ENCODE peak calls at places on chromosome 17, in six cellular contexts. One of them, this sample, is unnamed.

GRCh38 chr17:40364121-40364861 is at the start of gene GJD3:
- DNase-seq in activated CD4-positive, alpha-beta T cell treated with anti-CD3 and anti-CD28 coated beads, Interleukin-2, amount 10 ng/mL, durations not matched to agents 7 days and 5 days: no peak
- DNase-seq in PC-9: no peak
- DNase-seq in stimulated activated CD4-positive, alpha-beta T cell treated with anti-CD3 and anti-CD28 coated beads, Interleukin-2, amount 100 ng/mL, for 4 hours: no peak
- DNase-seq in cardiac fibroblast: no peak
- DNase-seq in D721Med: peak
- DNase-seq in this sample: no peak

GRCh38 chr17:82385559-82386255 is 14.1 kb downstream of the UTS2R start:
- DNase-seq in PC-9: no peak
- DNase-seq in cardiac fibroblast: no peak
- DNase-seq in D721Med: no peak
- DNase-seq in stimulated activated CD4-positive, alpha-beta T cell treated with anti-CD3 and anti-CD28 coated beads, Interleukin-2, amount 100 ng/mL, for 4 hours: no peak
- DNase-seq in activated CD4-positive, alpha-beta T cell treated with anti-CD3 and anti-CD28 coated beads, Interleukin-2, amount 10 ng/mL, durations not matched to agents 7 days and 5 days: no peak
- DNase-seq in this sample: no peak

GRCh38 chr17:60321336-60322055 is 70.4 kb downstream of the USP32 start:
- DNase-seq in PC-9: no peak
- DNase-seq in cardiac fibroblast: no peak
- DNase-seq in activated CD4-positive, alpha-beta T cell treated with anti-CD3 and anti-CD28 coated beads, Interleukin-2, amount 10 ng/mL, durations not matched to agents 7 days and 5 days: no peak
- DNase-seq in stimulated activated CD4-positive, alpha-beta T cell treated with anti-CD3 and anti-CD28 coated beads, Interleukin-2, amount 100 ng/mL, for 4 hours: no peak
- DNase-seq in D721Med: no peak
- DNase-seq in this sample: no peak

GRCh38 chr17:6636616-6637457 is 3.7 kb downstream of the KIAA0753 start:
- DNase-seq in activated CD4-positive, alpha-beta T cell treated with anti-CD3 and anti-CD28 coated beads, Interleukin-2, amount 10 ng/mL, durations not matched to agents 7 days and 5 days: no peak
- DNase-seq in cardiac fibroblast: no peak
- DNase-seq in stimulated activated CD4-positive, alpha-beta T cell treated with anti-CD3 and anti-CD28 coated beads, Interleukin-2, amount 100 ng/mL, for 4 hours: no peak
- DNase-seq in PC-9: no peak
- DNase-seq in D721Med: no peak
- DNase-seq in this sample: no peak

GRCh38 chr17:6257339-6257738 is 177.6 kb downstream of the AIPL1 start:
- DNase-seq in D721Med: no peak
- DNase-seq in stimulated activated CD4-positive, alpha-beta T cell treated with anti-CD3 and anti-CD28 coated beads, Interleukin-2, amount 100 ng/mL, for 4 hours: no peak
- DNase-seq in cardiac fibroblast: no peak
- DNase-seq in activated CD4-positive, alpha-beta T cell treated with anti-CD3 and anti-CD28 coated beads, Interleukin-2, amount 10 ng/mL, durations not matched to agents 7 days and 5 days: no peak
- DNase-seq in PC-9: no peak
- DNase-seq in this sample: no peak

GRCh38 chr17:48441231-48441711 is 11.3 kb upstream of the SKAP1 start:
- DNase-seq in PC-9: no peak
- DNase-seq in D721Med: no peak
- DNase-seq in stimulated activated CD4-positive, alpha-beta T cell treated with anti-CD3 and anti-CD28 coated beads, Interleukin-2, amount 100 ng/mL, for 4 hours: no peak
- DNase-seq in activated CD4-positive, alpha-beta T cell treated with anti-CD3 and anti-CD28 coated beads, Interleukin-2, amount 10 ng/mL, durations not matched to agents 7 days and 5 days: peak
- DNase-seq in cardiac fibroblast: no peak
- DNase-seq in this sample: peak

GRCh38 chr17:34254651-34255380 is at the start of gene CCL2:
- DNase-seq in stimulated activated CD4-positive, alpha-beta T cell treated with anti-CD3 and anti-CD28 coated beads, Interleukin-2, amount 100 ng/mL, for 4 hours: no peak
- DNase-seq in cardiac fibroblast: peak
- DNase-seq in activated CD4-positive, alpha-beta T cell treated with anti-CD3 and anti-CD28 coated beads, Interleukin-2, amount 10 ng/mL, durations not matched to agents 7 days and 5 days: no peak
- DNase-seq in D721Med: no peak
- DNase-seq in PC-9: peak
- DNase-seq in this sample: no peak

GRCh38 chr17:58401287-58401686 is 16.0 kb downstream of the RNF43 start:
- DNase-seq in PC-9: no peak
- DNase-seq in stimulated activated CD4-positive, alpha-beta T cell treated with anti-CD3 and anti-CD28 coated beads, Interleukin-2, amount 100 ng/mL, for 4 hours: no peak
- DNase-seq in cardiac fibroblast: no peak
- DNase-seq in D721Med: no peak
- DNase-seq in activated CD4-positive, alpha-beta T cell treated with anti-CD3 and anti-CD28 coated beads, Interleukin-2, amount 10 ng/mL, durations not matched to agents 7 days and 5 days: no peak
- DNase-seq in this sample: no peak

GRCh38 chr17:7884581-7885356 is 3.8 kb upstream of the CHD3 start:
- DNase-seq in cardiac fibroblast: no peak
- DNase-seq in stimulated activated CD4-positive, alpha-beta T cell treated with anti-CD3 and anti-CD28 coated beads, Interleukin-2, amount 100 ng/mL, for 4 hours: peak
- DNase-seq in activated CD4-positive, alpha-beta T cell treated with anti-CD3 and anti-CD28 coated beads, Interleukin-2, amount 10 ng/mL, durations not matched to agents 7 days and 5 days: peak
- DNase-seq in D721Med: no peak
- DNase-seq in PC-9: peak
- DNase-seq in this sample: peak

GRCh38 chr17:7634384-7634783 is 4.4 kb downstream of the SHBG start:
- DNase-seq in PC-9: peak
- DNase-seq in stimulated activated CD4-positive, alpha-beta T cell treated with anti-CD3 and anti-CD28 coated beads, Interleukin-2, amount 100 ng/mL, for 4 hours: no peak
- DNase-seq in activated CD4-positive, alpha-beta T cell treated with anti-CD3 and anti-CD28 coated beads, Interleukin-2, amount 10 ng/mL, durations not matched to agents 7 days and 5 days: no peak
- DNase-seq in D721Med: peak
- DNase-seq in cardiac fibroblast: peak
- DNase-seq in this sample: peak

GRCh38 chr17:76755285-76755684 is 17.4 kb downstream of the MFSD11 start:
- DNase-seq in D721Med: no peak
- DNase-seq in PC-9: no peak
- DNase-seq in cardiac fibroblast: no peak
- DNase-seq in stimulated activated CD4-positive, alpha-beta T cell treated with anti-CD3 and anti-CD28 coated beads, Interleukin-2, amount 100 ng/mL, for 4 hours: no peak
- DNase-seq in activated CD4-positive, alpha-beta T cell treated with anti-CD3 and anti-CD28 coated beads, Interleukin-2, amount 10 ng/mL, durations not matched to agents 7 days and 5 days: no peak
- DNase-seq in this sample: no peak

GRCh38 chr17:36629252-36629847 is 28.0 kb downstream of the MRM1 start:
- DNase-seq in D721Med: peak
- DNase-seq in cardiac fibroblast: peak
- DNase-seq in stimulated activated CD4-positive, alpha-beta T cell treated with anti-CD3 and anti-CD28 coated beads, Interleukin-2, amount 100 ng/mL, for 4 hours: peak
- DNase-seq in activated CD4-positive, alpha-beta T cell treated with anti-CD3 and anti-CD28 coated beads, Interleukin-2, amount 10 ng/mL, durations not matched to agents 7 days and 5 days: peak
- DNase-seq in PC-9: peak
- DNase-seq in this sample: peak

GRCh38 chr17:77771998-77772397 is 186.5 kb upstream of the TNRC6C start:
- DNase-seq in activated CD4-positive, alpha-beta T cell treated with anti-CD3 and anti-CD28 coated beads, Interleukin-2, amount 10 ng/mL, durations not matched to agents 7 days and 5 days: no peak
- DNase-seq in stimulated activated CD4-positive, alpha-beta T cell treated with anti-CD3 and anti-CD28 coated beads, Interleukin-2, amount 100 ng/mL, for 4 hours: no peak
- DNase-seq in cardiac fibroblast: no peak
- DNase-seq in PC-9: no peak
- DNase-seq in D721Med: no peak
- DNase-seq in this sample: no peak

GRCh38 chr17:73585583-73585982 is 58.7 kb downstream of the SDK2 start:
- DNase-seq in cardiac fibroblast: no peak
- DNase-seq in D721Med: no peak
- DNase-seq in PC-9: no peak
- DNase-seq in stimulated activated CD4-positive, alpha-beta T cell treated with anti-CD3 and anti-CD28 coated beads, Interleukin-2, amount 100 ng/mL, for 4 hours: no peak
- DNase-seq in activated CD4-positive, alpha-beta T cell treated with anti-CD3 and anti-CD28 coated beads, Interleukin-2, amount 10 ng/mL, durations not matched to agents 7 days and 5 days: no peak
- DNase-seq in this sample: no peak

GRCh38 chr17:43766413-43767052 is 7.9 kb upstream of the SOST start:
- DNase-seq in cardiac fibroblast: peak
- DNase-seq in PC-9: peak
- DNase-seq in D721Med: peak
- DNase-seq in stimulated activated CD4-positive, alpha-beta T cell treated with anti-CD3 and anti-CD28 coated beads, Interleukin-2, amount 100 ng/mL, for 4 hours: peak
- DNase-seq in activated CD4-positive, alpha-beta T cell treated with anti-CD3 and anti-CD28 coated beads, Interleukin-2, amount 10 ng/mL, durations not matched to agents 7 days and 5 days: peak
- DNase-seq in this sample: peak

GRCh38 chr17:51805220-51805619 is 353.3 kb downstream of the CA10 start:
- DNase-seq in cardiac fibroblast: no peak
- DNase-seq in PC-9: no peak
- DNase-seq in activated CD4-positive, alpha-beta T cell treated with anti-CD3 and anti-CD28 coated beads, Interleukin-2, amount 10 ng/mL, durations not matched to agents 7 days and 5 days: no peak
- DNase-seq in stimulated activated CD4-positive, alpha-beta T cell treated with anti-CD3 and anti-CD28 coated beads, Interleukin-2, amount 100 ng/mL, for 4 hours: no peak
- DNase-seq in D721Med: no peak
- DNase-seq in this sample: no peak

GRCh38 chr17:80832266-80832676 is 159.4 kb upstream of the CHMP6 start:
- DNase-seq in activated CD4-positive, alpha-beta T cell treated with anti-CD3 and anti-CD28 coated beads, Interleukin-2, amount 10 ng/mL, durations not matched to agents 7 days and 5 days: no peak
- DNase-seq in PC-9: no peak
- DNase-seq in stimulated activated CD4-positive, alpha-beta T cell treated with anti-CD3 and anti-CD28 coated beads, Interleukin-2, amount 100 ng/mL, for 4 hours: no peak
- DNase-seq in cardiac fibroblast: peak
- DNase-seq in D721Med: peak
- DNase-seq in this sample: no peak

GRCh38 chr17:40145476-40145875 is 5.1 kb downstream of the CASC3 start:
- DNase-seq in activated CD4-positive, alpha-beta T cell treated with anti-CD3 and anti-CD28 coated beads, Interleukin-2, amount 10 ng/mL, durations not matched to agents 7 days and 5 days: no peak
- DNase-seq in PC-9: no peak
- DNase-seq in stimulated activated CD4-positive, alpha-beta T cell treated with anti-CD3 and anti-CD28 coated beads, Interleukin-2, amount 100 ng/mL, for 4 hours: no peak
- DNase-seq in cardiac fibroblast: no peak
- DNase-seq in D721Med: no peak
- DNase-seq in this sample: no peak

GRCh38 chr17:882827-883585 is 96.6 kb downstream of the NXN start:
- DNase-seq in cardiac fibroblast: no peak
- DNase-seq in activated CD4-positive, alpha-beta T cell treated with anti-CD3 and anti-CD28 coated beads, Interleukin-2, amount 10 ng/mL, durations not matched to agents 7 days and 5 days: no peak
- DNase-seq in PC-9: peak
- DNase-seq in D721Med: no peak
- DNase-seq in stimulated activated CD4-positive, alpha-beta T cell treated with anti-CD3 and anti-CD28 coated beads, Interleukin-2, amount 100 ng/mL, for 4 hours: no peak
- DNase-seq in this sample: no peak

GRCh38 chr17:17075037-17075755 is 32.9 kb downstream of the MPRIP start:
- DNase-seq in PC-9: no peak
- DNase-seq in activated CD4-positive, alpha-beta T cell treated with anti-CD3 and anti-CD28 coated beads, Interleukin-2, amount 10 ng/mL, durations not matched to agents 7 days and 5 days: peak
- DNase-seq in D721Med: no peak
- DNase-seq in cardiac fibroblast: peak
- DNase-seq in stimulated activated CD4-positive, alpha-beta T cell treated with anti-CD3 and anti-CD28 coated beads, Interleukin-2, amount 100 ng/mL, for 4 hours: no peak
- DNase-seq in this sample: no peak

GRCh38 chr17:29407856-29408255 is 17.7 kb downstream of the TAOK1 start:
- DNase-seq in activated CD4-positive, alpha-beta T cell treated with anti-CD3 and anti-CD28 coated beads, Interleukin-2, amount 10 ng/mL, durations not matched to agents 7 days and 5 days: no peak
- DNase-seq in stimulated activated CD4-positive, alpha-beta T cell treated with anti-CD3 and anti-CD28 coated beads, Interleukin-2, amount 100 ng/mL, for 4 hours: no peak
- DNase-seq in PC-9: no peak
- DNase-seq in cardiac fibroblast: no peak
- DNase-seq in D721Med: no peak
- DNase-seq in this sample: no peak

GRCh38 chr17:77096570-77097214 is 44.1 kb upstream of the SEC14L1 start:
- DNase-seq in D721Med: no peak
- DNase-seq in activated CD4-positive, alpha-beta T cell treated with anti-CD3 and anti-CD28 coated beads, Interleukin-2, amount 10 ng/mL, durations not matched to agents 7 days and 5 days: no peak
- DNase-seq in cardiac fibroblast: peak
- DNase-seq in PC-9: no peak
- DNase-seq in stimulated activated CD4-positive, alpha-beta T cell treated with anti-CD3 and anti-CD28 coated beads, Interleukin-2, amount 100 ng/mL, for 4 hours: no peak
- DNase-seq in this sample: no peak

GRCh38 chr17:74798239-74798707 is 22.1 kb upstream of the NAT9 start:
- DNase-seq in stimulated activated CD4-positive, alpha-beta T cell treated with anti-CD3 and anti-CD28 coated beads, Interleukin-2, amount 100 ng/mL, for 4 hours: no peak
- DNase-seq in activated CD4-positive, alpha-beta T cell treated with anti-CD3 and anti-CD28 coated beads, Interleukin-2, amount 10 ng/mL, durations not matched to agents 7 days and 5 days: no peak
- DNase-seq in D721Med: no peak
- DNase-seq in cardiac fibroblast: no peak
- DNase-seq in PC-9: no peak
- DNase-seq in this sample: no peak

This sample was measured in activated CD4-positive, alpha-beta memory T cell treated with anti-CD3 and anti-CD28 coated beads, Interleukin-2, amount 10 ng/mL, durations not matched to agents 7 days and 5 days.